ENCODE peak calls at places on chromosomes 2 and 18, in eight cellular contexts. X is K562, F is spleen, U is transverse colon, M is endothelial cell of umbilical vein, H is HepG2, G is sigmoid colon, V is prostate gland. B is an unnamed sample.

GRCh38 chr2:817616-818015 is 133.0 kb upstream of the SNTG2 start:
- DNase-seq in X (no peak), F (no peak), U (no peak), M (no peak), H (no peak), G (no peak), V (no peak), B (no peak)

GRCh38 chr2:231530099-231531085 is at the start of gene NMUR1:
- DNase-seq in X (peak), F (peak), U (peak), M (peak), H (no peak), G (peak), V (peak), B (peak)

GRCh38 chr2:217868911-217869334 is 133.9 kb downstream of the TNS1 start:
- DNase-seq in X (no peak), F (no peak), U (no peak), M (peak), H (no peak), G (peak), V (no peak), B (no peak)

GRCh38 chr18:29383311-29384273 is 1206.7 kb upstream of the CDH2 start:
- DNase-seq in X (no peak), F (no peak), U (no peak), M (no peak), H (no peak), G (no peak), V (no peak), B (no peak)

GRCh38 chr2:174635747-174636399 is 38.3 kb upstream of the WIPF1 start:
- DNase-seq in X (no peak), F (no peak), U (no peak), M (no peak), H (no peak), G (no peak), V (no peak), B (no peak)

GRCh38 chr2:172311921-172312345 is 115.5 kb upstream of the ITGA6 start:
- DNase-seq in X (no peak), F (no peak), U (no peak), M (peak), H (no peak), G (no peak), V (peak), B (no peak)

GRCh38 chr2:54106631-54107454 is 8.6 kb upstream of the ACYP2 start:
- DNase-seq in X (peak), F (no peak), U (peak), M (peak), H (peak), G (no peak), V (no peak), B (no peak)

GRCh38 chr18:34467059-34467458 is 242.3 kb upstream of the NOL4 start:
- DNase-seq in X (no peak), F (no peak), U (no peak), M (no peak), H (no peak), G (no peak), V (no peak), B (no peak)

GRCh38 chr2:180699657-180700361 is 280.6 kb upstream of the UBE2E3 start:
- DNase-seq in X (no peak), F (peak), U (no peak), M (no peak), H (no peak), G (no peak), V (no peak), B (no peak)

GRCh38 chr2:1968988-1969700 is 224.8 kb upstream of the PXDN start:
- DNase-seq in X (no peak), F (no peak), U (no peak), M (no peak), H (no peak), G (peak), V (no peak), B (no peak)

GRCh38 chr18:49618741-49619392 is 57.0 kb downstream of the LIPG start:
- DNase-seq in X (no peak), F (no peak), U (peak), M (peak), H (no peak), G (no peak), V (peak), B (no peak)

GRCh38 chr2:37836711-37837110 is 88.4 kb upstream of the RMDN2 start:
- DNase-seq in X (no peak), F (no peak), U (no peak), M (no peak), H (no peak), G (no peak), V (no peak), B (no peak)

GRCh38 chr2:186347472-186347871 is 138.6 kb upstream of the ZC3H15 start:
- DNase-seq in X (no peak), F (no peak), U (no peak), M (peak), H (no peak), G (no peak), V (no peak), B (no peak)

GRCh38 chr2:187580462-187581124 is 26.4 kb upstream of the TFPI start:
- DNase-seq in X (peak), F (no peak), U (no peak), M (peak), H (peak), G (no peak), V (no peak), B (no peak)

GRCh38 chr2:85266424-85267041 is 61.3 kb downstream of the TGOLN2 start:
- DNase-seq in X (peak), F (peak), U (peak), M (peak), H (peak), G (peak), V (peak), B (peak)

GRCh38 chr2:227404575-227404974 is 16.8 kb upstream of the SCYGR1 start:
- DNase-seq in X (no peak), F (no peak), U (no peak), M (no peak), H (no peak), G (no peak), V (no peak), B (no peak)

GRCh38 chr2:223914349-223914748 is 30.8 kb downstream of the WDFY1 start:
- DNase-seq in X (no peak), F (no peak), U (no peak), M (no peak), H (no peak), G (no peak), V (no peak), B (no peak)

GRCh38 chr2:236576978-236577377 is 7.4 kb downstream of the ACKR3 start:
- DNase-seq in X (no peak), F (no peak), U (no peak), M (no peak), H (no peak), G (peak), V (no peak), B (no peak)

GRCh38 chr2:95056461-95057459 is 31.3 kb downstream of the MAL start:
- DNase-seq in X (no peak), F (peak), U (no peak), M (no peak), H (peak), G (peak), V (no peak), B (no peak)

GRCh38 chr2:8380573-8380972 is 301.3 kb upstream of the ID2 start:
- DNase-seq in X (no peak), F (no peak), U (no peak), M (no peak), H (no peak), G (no peak), V (no peak), B (no peak)

GRCh38 chr2:127205211-127206140 is 14.6 kb downstream of the CYP27C1 start:
- DNase-seq in X (no peak), F (peak), U (no peak), M (no peak), H (no peak), G (no peak), V (no peak), B (no peak)

GRCh38 chr2:148561389-148561788 is 83.2 kb upstream of the EPC2 start:
- DNase-seq in X (no peak), F (no peak), U (no peak), M (no peak), H (no peak), G (no peak), V (no peak), B (no peak)

GRCh38 chr2:238655131-238655860 is 192.6 kb upstream of the TWIST2 start:
- DNase-seq in X (no peak), F (no peak), U (no peak), M (no peak), H (no peak), G (no peak), V (no peak), B (no peak)

GRCh38 chr2:55899881-55900280 is 23.7 kb downstream of the EFEMP1 start:
- DNase-seq in X (no peak), F (no peak), U (no peak), M (no peak), H (no peak), G (no peak), V (no peak), B (no peak)

GRCh38 chr2:107218208-107218607 is 332.2 kb upstream of the ST6GAL2 start:
- DNase-seq in X (no peak), F (no peak), U (no peak), M (no peak), H (no peak), G (no peak), V (no peak), B (no peak)

GRCh38 chr2:99936065-99936464 is 206.3 kb downstream of the AFF3 start:
- DNase-seq in X (no peak), F (no peak), U (no peak), M (no peak), H (no peak), G (no peak), V (no peak), B (no peak)

GRCh38 chr2:49861821-49862220 is 707.5 kb upstream of the FSHR start:
- DNase-seq in X (no peak), F (no peak), U (no peak), M (no peak), H (no peak), G (no peak), V (no peak), B (no peak)

GRCh38 chr2:205660521-205661124 is 21.7 kb upstream of the NRP2 start:
- DNase-seq in X (no peak), F (no peak), U (peak), M (no peak), H (no peak), G (peak), V (peak), B (no peak)

GRCh38 chr2:233059797-233060499 is at the start of gene INPP5D:
- DNase-seq in X (no peak), F (peak), U (peak), M (peak), H (peak), G (peak), V (no peak), B (peak)
- TF ChIP-seq POLR2A in X (no peak), F (peak), U (peak), M (peak), H (no peak), G (no peak), V (no peak), B (peak)

DNA sequence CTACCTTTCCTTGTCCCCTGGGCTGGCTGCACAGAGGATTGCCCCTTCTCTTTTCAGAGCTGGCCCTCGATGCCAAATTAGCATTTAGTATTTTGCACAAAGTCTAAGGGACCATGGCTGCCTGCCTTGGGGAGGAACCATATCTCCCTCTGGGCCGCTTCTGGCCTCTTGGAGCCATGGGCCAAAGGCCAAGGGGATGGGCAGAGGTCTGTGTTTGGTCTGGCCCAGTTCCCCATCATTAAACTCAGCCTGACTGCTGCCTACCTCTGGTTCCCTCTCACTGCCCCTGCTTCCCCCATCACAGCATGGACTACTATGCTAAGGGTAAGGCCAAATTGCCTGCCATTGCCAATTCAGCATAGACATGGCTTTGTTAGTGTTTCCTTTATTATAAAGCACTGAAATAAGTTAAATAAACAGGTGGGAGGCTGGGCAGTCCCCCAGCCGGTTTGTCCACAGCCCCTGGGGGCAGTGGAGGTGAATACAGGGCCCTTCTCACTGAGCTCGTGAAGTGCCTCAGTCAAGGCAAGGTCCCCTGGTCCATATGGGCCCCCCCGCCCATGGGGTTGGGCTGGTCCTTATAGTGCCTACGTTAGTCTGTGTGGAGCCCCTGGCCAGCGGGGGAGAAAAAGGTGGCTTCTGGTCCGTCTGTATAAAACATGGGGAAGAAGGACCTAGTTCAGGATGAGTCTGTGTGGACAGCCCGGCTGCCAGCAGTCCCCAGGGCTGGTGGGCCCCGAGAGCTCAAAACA is 3.5 kb downstream of the ZNF513 start:
- DNase-seq in X (no peak), F (no peak), U (no peak), M (no peak), H (no peak), G (no peak), V (no peak), B (no peak)
- TF ChIP-seq POLR2AphosphoS5 in X (no peak), F (no peak), U (no peak), M (no peak), H (no peak), G (no peak), V (no peak), B (no peak)

GRCh38 chr18:79681484-79682387 is 2.1 kb downstream of the CTDP1 start:
- DNase-seq in X (no peak), F (peak), U (peak), M (no peak), H (no peak), G (no peak), V (peak), B (no peak)

GRCh38 chr18:79680891-79681339 is 1.3 kb downstream of the CTDP1 start:
- DNase-seq in X (no peak), F (peak), U (peak), M (no peak), H (no peak), G (no peak), V (no peak), B (no peak)

GRCh38 chr18:79679552-79680099 is at the start of gene CTDP1:
- DNase-seq in X (peak), F (peak), U (peak), M (peak), H (peak), G (peak), V (peak), B (peak)

GRCh38 chr18:79678665-79679551 is 695 bp upstream of the CTDP1 start:
- DNase-seq in X (peak), F (peak), U (peak), M (peak), H (peak), G (peak), V (peak), B (peak)

DNA sequence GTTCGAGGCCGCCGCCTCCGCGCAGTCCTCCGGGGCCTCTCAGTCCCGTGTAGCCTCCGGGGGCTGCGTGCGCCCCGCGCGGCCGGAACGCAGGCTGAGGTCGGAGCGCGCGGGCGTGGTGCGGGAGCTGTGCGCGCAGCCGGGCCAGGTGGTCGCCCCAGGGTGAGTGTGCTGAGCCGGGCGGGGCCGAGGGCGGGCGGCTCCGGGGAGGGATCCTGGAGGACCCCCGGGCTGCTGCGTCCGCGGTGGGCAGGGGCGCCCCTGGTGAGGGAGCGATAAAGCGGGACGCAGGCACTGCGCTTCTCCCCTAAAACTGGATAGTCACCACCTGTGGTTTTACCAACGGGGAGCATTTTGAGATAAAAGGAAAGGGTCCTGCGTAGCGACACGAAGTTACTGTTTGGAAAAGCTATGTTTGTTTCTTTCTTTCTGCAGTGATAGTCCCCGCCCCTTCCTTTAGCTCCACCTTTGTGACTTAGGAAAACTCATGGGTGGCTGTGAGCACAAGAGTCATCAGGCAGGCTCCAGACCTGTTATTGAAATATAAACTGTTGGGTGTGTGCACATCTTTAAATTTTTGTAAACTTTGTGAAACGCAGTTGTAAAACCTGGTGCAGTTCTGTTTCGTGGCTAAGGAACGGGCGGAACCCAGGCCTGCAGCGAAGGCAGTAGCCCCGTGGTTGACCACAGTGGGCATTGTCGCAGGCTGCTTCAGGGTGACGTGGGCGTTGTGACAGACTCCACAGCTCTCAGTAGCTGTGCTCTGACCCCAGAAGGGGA is 687 bp downstream of the CTDP1 start:
- DNase-seq in X (peak), F (peak), U (peak), M (peak), H (peak), G (no peak), V (peak), B (no peak)
- TF ChIP-seq POLR2A in X (no peak), F (no peak), U (peak), M (no peak), H (no peak), G (peak), V (peak), B (no peak)

GRCh38 chr2:30677861-30678385 is 129.3 kb downstream of the CAPN13 start:
- DNase-seq in X (no peak), F (no peak), U (no peak), M (no peak), H (no peak), G (peak), V (no peak), B (no peak)
- TF ChIP-seq POLR2AphosphoS5 in X (no peak), F (no peak), U (no peak), M (no peak), H (no peak), G (no peak), V (no peak), B (no peak)

GRCh38 chr2:96816127-96816835 is at the start of gene CNNM3:
- DNase-seq in X (peak), F (peak), U (peak), M (peak), H (peak), G (peak), V (peak), B (peak)
- TF ChIP-seq POLR2A in X (peak), F (no peak), U (peak), M (peak), H (peak), G (peak), V (peak), B (no peak)

DNA sequence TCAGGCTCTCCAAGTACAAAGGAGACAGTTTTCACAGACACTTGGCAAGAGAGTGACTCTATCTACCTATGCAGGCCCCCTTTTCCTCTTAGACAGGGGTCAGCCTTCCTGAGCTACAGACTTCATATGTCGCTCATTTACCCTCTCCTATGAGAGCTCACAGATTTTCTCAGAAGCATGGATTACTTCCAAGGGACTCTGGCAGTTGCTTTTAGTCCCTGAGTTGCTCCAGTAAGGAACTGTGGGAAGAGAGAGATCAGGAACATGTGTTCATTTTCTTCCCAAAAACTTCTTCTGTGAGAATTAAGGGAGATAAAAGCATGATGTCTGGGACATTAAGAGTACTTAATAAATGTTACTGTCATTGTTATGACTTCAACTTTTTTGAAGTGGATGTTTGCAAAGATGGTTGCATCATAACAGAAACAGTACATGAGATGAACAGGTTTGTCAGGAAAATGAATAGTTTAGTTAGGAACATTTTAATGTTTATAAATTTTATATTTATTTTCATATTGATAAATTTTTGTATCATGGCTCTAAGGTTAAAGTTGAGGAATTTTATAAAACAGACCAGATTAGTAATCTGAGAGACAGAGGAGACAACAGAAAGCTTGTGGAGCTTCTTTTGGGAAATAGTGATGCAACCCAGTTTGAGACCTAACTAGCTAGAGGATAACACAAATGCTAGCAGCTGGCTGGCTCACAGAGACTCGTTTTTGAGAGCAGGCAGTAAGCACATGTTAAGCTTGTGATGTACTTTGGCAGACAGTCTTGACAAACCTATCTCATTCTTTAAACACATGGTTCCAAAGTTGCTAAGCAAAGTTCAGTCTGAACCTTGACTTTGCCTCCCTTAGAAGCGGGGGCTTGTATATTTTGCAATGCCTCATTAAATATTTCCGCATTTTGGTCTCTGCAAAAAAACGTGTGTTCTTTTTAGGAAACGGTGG is 21.7 kb upstream of the UGP2 start:
- DNase-seq in X (no peak), F (no peak), U (no peak), M (no peak), H (peak), G (peak), V (no peak), B (no peak)
- TF ChIP-seq POLR2AphosphoS5 in X (no peak), F (no peak), U (no peak), M (no peak), H (no peak), G (peak), V (no peak), B (no peak)

GRCh38 chr2:240435457-240435954 is at the start of gene GPC1:
- DNase-seq in X (peak), F (peak), U (peak), M (peak), H (peak), G (peak), V (peak), B (peak)
- TF ChIP-seq POLR2A in X (no peak), F (no peak), U (no peak), M (no peak), H (no peak), G (no peak), V (peak), B (no peak)

DNA sequence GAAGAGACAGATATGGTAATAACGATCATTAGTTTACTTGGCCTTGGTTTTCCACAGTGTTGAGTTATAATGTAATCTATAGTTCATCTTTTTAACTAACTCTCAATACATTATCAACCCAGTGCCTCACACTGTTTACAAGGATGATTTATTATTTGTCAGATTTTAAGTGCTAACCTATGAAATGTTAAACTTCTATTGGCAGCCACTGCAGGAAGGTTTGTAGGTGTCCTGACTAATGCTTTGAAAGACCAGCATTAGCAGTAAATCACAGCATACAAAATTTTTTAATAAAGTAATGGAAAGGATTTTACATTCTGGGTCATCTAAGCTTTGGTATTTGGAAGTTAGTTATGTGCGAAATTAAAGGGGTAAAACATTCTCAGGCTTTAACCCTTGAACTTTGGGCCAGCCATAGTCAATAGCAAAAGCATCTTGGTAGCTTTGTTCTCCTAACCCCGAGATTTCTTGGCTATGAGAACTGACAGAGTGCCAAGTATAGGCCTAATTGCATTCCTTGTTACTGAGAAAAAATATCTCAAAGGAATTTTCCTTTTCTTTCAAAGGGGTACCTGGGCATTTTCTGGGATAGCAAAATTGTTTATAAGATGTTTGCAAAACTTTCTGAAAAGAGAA is 30.6 kb downstream of the SPATS2L start:
- DNase-seq in X (no peak), F (no peak), U (no peak), M (peak), H (no peak), G (no peak), V (no peak), B (no peak)
- TF ChIP-seq POLR2AphosphoS5 in X (no peak), F (no peak), U (no peak), M (no peak), H (no peak), G (no peak), V (no peak), B (no peak)

B was measured in GM12891.